ENCODE peak calls at places on chromosomes 6 and 20, in six cellular contexts. One of them, this sample, is unnamed.

GRCh38 chr6:5657684-5658429 is 348.9 kb downstream of the NRN1 start:
- DNase-seq in kidney: no peak
- DNase-seq in pancreas: no peak
- DNase-seq in left lung: no peak
- DNase-seq in cardiac muscle cell: no peak
- DNase-seq in adrenal gland: no peak
- DNase-seq in this sample: no peak

GRCh38 chr6:82924799-82925535 is 140.7 kb downstream of the UBE3D start:
- DNase-seq in kidney: no peak
- DNase-seq in cardiac muscle cell: no peak
- DNase-seq in adrenal gland: no peak
- DNase-seq in left lung: no peak
- DNase-seq in pancreas: no peak
- DNase-seq in this sample: no peak

GRCh38 chr6:46990031-46990644 is 52.0 kb downstream of the ADGRF1 start:
- DNase-seq in adrenal gland: no peak
- DNase-seq in left lung: peak; percentile 10
- DNase-seq in kidney: no peak
- DNase-seq in pancreas: no peak
- DNase-seq in cardiac muscle cell: no peak
- DNase-seq in this sample: no peak

GRCh38 chr6:79515436-79515835 is 21.8 kb downstream of the LCA5 start:
- DNase-seq in kidney: no peak
- DNase-seq in left lung: no peak
- DNase-seq in cardiac muscle cell: no peak
- DNase-seq in pancreas: no peak
- DNase-seq in adrenal gland: no peak
- DNase-seq in this sample: no peak

GRCh38 chr20:57264151-57264792 is 2.2 kb downstream of the BMP7 start:
- DNase-seq in pancreas: peak; percentile 38
- DNase-seq in kidney: no peak
- DNase-seq in left lung: no peak
- DNase-seq in cardiac muscle cell: peak; percentile 60
- DNase-seq in adrenal gland: no peak
- DNase-seq in this sample: no peak

GRCh38 chr6:27478706-27479318 is 5.9 kb upstream of the ZNF184 start:
- DNase-seq in cardiac muscle cell: peak; percentile 76
- DNase-seq in kidney: peak; percentile 94
- DNase-seq in left lung: peak; percentile 80
- DNase-seq in pancreas: peak; percentile 91
- DNase-seq in adrenal gland: peak; percentile 95
- DNase-seq in this sample: peak; percentile 23

GRCh38 chr20:17661121-17661744 is 20.8 kb downstream of the RRBP1 start:
- DNase-seq in kidney: peak; percentile 10
- DNase-seq in adrenal gland: peak; percentile 18
- DNase-seq in left lung: no peak
- DNase-seq in pancreas: peak; percentile 16
- DNase-seq in cardiac muscle cell: no peak
- DNase-seq in this sample: no peak

GRCh38 chr20:58568441-58568931 is 53.3 kb upstream of the APCDD1L start:
- DNase-seq in kidney: no peak
- DNase-seq in cardiac muscle cell: no peak
- DNase-seq in pancreas: no peak
- DNase-seq in left lung: peak; percentile 75
- DNase-seq in adrenal gland: no peak
- DNase-seq in this sample: no peak

GRCh38 chr6:5541751-5542432 is 280.6 kb downstream of the FARS2 start:
- DNase-seq in cardiac muscle cell: no peak
- DNase-seq in adrenal gland: peak; percentile 29
- DNase-seq in left lung: no peak
- DNase-seq in kidney: no peak
- DNase-seq in pancreas: no peak
- DNase-seq in this sample: no peak

GRCh38 chr6:113364781-113365545 is 492.2 kb upstream of the MARCKS start:
- DNase-seq in cardiac muscle cell: no peak
- DNase-seq in adrenal gland: no peak
- DNase-seq in pancreas: no peak
- DNase-seq in left lung: no peak
- DNase-seq in kidney: no peak
- DNase-seq in this sample: no peak

GRCh38 chr20:59665656-59666555 is 61.6 kb downstream of the PHACTR3 start:
- DNase-seq in left lung: no peak
- DNase-seq in kidney: no peak
- DNase-seq in adrenal gland: no peak
- DNase-seq in cardiac muscle cell: no peak
- DNase-seq in pancreas: no peak
- DNase-seq in this sample: no peak

GRCh38 chr6:17580518-17581048 is 19.5 kb upstream of the FAM8A1 start:
- DNase-seq in kidney: peak; percentile 76
- DNase-seq in pancreas: peak; percentile 60
- DNase-seq in cardiac muscle cell: peak; percentile 0
- DNase-seq in adrenal gland: peak; percentile 48
- DNase-seq in left lung: peak; percentile 85
- DNase-seq in this sample: peak; percentile 15

GRCh38 chr6:43368517-43369160 is 808 bp downstream of the ZNF318 start:
- DNase-seq in adrenal gland: peak; percentile 55
- DNase-seq in cardiac muscle cell: peak; percentile 78
- DNase-seq in kidney: peak; percentile 86
- DNase-seq in left lung: peak; percentile 86
- DNase-seq in pancreas: peak; percentile 47
- DNase-seq in this sample: no peak

GRCh38 chr6:148596886-148597455 is 149.9 kb upstream of the UST start:
- DNase-seq in pancreas: no peak
- DNase-seq in left lung: no peak
- DNase-seq in cardiac muscle cell: no peak
- DNase-seq in adrenal gland: no peak
- DNase-seq in kidney: no peak
- DNase-seq in this sample: no peak

GRCh38 chr20:19207541-19207940 is 4.9 kb upstream of the SLC24A3 start:
- DNase-seq in adrenal gland: no peak
- DNase-seq in kidney: no peak
- DNase-seq in cardiac muscle cell: no peak
- DNase-seq in left lung: no peak
- DNase-seq in pancreas: no peak
- DNase-seq in this sample: no peak

GRCh38 chr6:161940519-161940918 is 666.7 kb upstream of the AGPAT4 start:
- DNase-seq in adrenal gland: no peak
- DNase-seq in cardiac muscle cell: no peak
- DNase-seq in kidney: no peak
- DNase-seq in left lung: no peak
- DNase-seq in pancreas: no peak
- DNase-seq in this sample: no peak

GRCh38 chr6:46626976-46627375 is 25.6 kb downstream of the CYP39A1 start:
- DNase-seq in left lung: no peak
- DNase-seq in cardiac muscle cell: no peak
- DNase-seq in kidney: no peak
- DNase-seq in pancreas: no peak
- DNase-seq in adrenal gland: no peak
- DNase-seq in this sample: no peak

GRCh38 chr6:107543088-107543487 is 53.2 kb downstream of the SOBP start:
- DNase-seq in cardiac muscle cell: no peak
- DNase-seq in pancreas: no peak
- DNase-seq in left lung: no peak
- DNase-seq in kidney: no peak
- DNase-seq in adrenal gland: no peak
- DNase-seq in this sample: no peak

GRCh38 chr6:41713650-41714291 is 21.6 kb downstream of the TFEB start:
- DNase-seq in kidney: peak; percentile 81
- DNase-seq in pancreas: no peak
- DNase-seq in left lung: peak; percentile 46
- DNase-seq in adrenal gland: peak; percentile 60
- DNase-seq in cardiac muscle cell: no peak
- DNase-seq in this sample: no peak

GRCh38 chr6:125944434-125944816 is 12.1 kb upstream of the HINT3 start:
- DNase-seq in cardiac muscle cell: no peak
- DNase-seq in pancreas: peak; percentile 74
- DNase-seq in kidney: peak; percentile 83
- DNase-seq in adrenal gland: peak; percentile 78
- DNase-seq in left lung: no peak
- DNase-seq in this sample: no peak

GRCh38 chr6:6758915-6759654 is 170.6 kb downstream of the LY86 start:
- DNase-seq in left lung: no peak
- DNase-seq in kidney: no peak
- DNase-seq in adrenal gland: peak; percentile 69
- DNase-seq in cardiac muscle cell: peak; percentile 75
- DNase-seq in pancreas: peak; percentile 73
- DNase-seq in this sample: peak; percentile 16

GRCh38 chr6:137630666-137631065 is 136.5 kb upstream of the OLIG3 start:
- DNase-seq in pancreas: no peak
- DNase-seq in kidney: no peak
- DNase-seq in left lung: no peak
- DNase-seq in adrenal gland: no peak
- DNase-seq in cardiac muscle cell: no peak
- DNase-seq in this sample: no peak
- H3K27ac ChIP-seq in pancreas: no peak overlapping the region
- H3K27ac ChIP-seq in kidney: no peak overlapping the region
- H3K27ac ChIP-seq in left lung: no peak overlapping the region
- H3K27ac ChIP-seq in adrenal gland: no peak overlapping the region
- H3K27ac ChIP-seq in cardiac muscle cell: no peak overlapping the region
- H3K27ac ChIP-seq in this sample: no peak overlapping the region

DNA sequence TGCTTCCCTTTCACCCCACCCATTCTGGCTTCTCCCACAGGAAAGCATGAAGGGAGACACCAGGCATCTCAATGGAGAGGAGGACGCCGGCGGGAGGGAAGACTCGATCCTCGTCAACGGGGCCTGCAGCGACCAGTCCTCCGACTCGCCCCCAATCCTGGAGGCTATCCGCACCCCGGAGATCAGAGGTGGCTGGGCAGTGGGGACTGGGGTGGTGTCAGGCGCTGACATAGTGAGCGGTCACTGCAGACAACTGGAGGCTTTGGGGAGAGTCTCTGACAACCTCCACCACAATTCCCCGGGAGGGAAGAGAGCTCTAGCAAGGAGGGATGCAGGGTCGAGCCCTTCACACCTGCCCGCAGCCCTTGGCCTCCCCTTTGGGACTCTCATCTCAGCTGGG is 18.1 kb downstream of the DNMT3B start:
- DNase-seq in left lung: no peak
- DNase-seq in pancreas: no peak
- DNase-seq in kidney: no peak
- DNase-seq in adrenal gland: no peak
- DNase-seq in cardiac muscle cell: no peak
- DNase-seq in this sample: no peak
- H3K27ac ChIP-seq in left lung: no peak overlapping the region
- H3K27ac ChIP-seq in pancreas: no peak overlapping the region
- H3K27ac ChIP-seq in kidney: no peak overlapping the region
- H3K27ac ChIP-seq in adrenal gland: no peak overlapping the region
- H3K27ac ChIP-seq in cardiac muscle cell: no peak overlapping the region
- H3K27ac ChIP-seq in this sample: no peak overlapping the region

GRCh38 chr6:151092561-151092960 is 147.2 kb upstream of the AKAP12 start:
- DNase-seq in adrenal gland: no peak
- DNase-seq in pancreas: no peak
- DNase-seq in left lung: no peak
- DNase-seq in cardiac muscle cell: no peak
- DNase-seq in kidney: no peak
- DNase-seq in this sample: no peak

GRCh38 chr6:151096255-151096612 is 143.5 kb upstream of the AKAP12 start:
- DNase-seq in left lung: no peak
- DNase-seq in pancreas: no peak
- DNase-seq in cardiac muscle cell: no peak
- DNase-seq in kidney: no peak
- DNase-seq in adrenal gland: no peak
- DNase-seq in this sample: no peak

GRCh38 chr6:151091571-151091970 is 148.2 kb upstream of the AKAP12 start:
- DNase-seq in adrenal gland: no peak
- DNase-seq in cardiac muscle cell: no peak
- DNase-seq in kidney: no peak
- DNase-seq in left lung: no peak
- DNase-seq in pancreas: no peak
- DNase-seq in this sample: no peak

GRCh38 chr6:151095538-151096254 is 144.1 kb upstream of the AKAP12 start:
- DNase-seq in adrenal gland: no peak
- DNase-seq in pancreas: no peak
- DNase-seq in left lung: no peak
- DNase-seq in kidney: no peak
- DNase-seq in cardiac muscle cell: no peak
- DNase-seq in this sample: no peak

GRCh38 chr6:151093706-151094105 is 146.1 kb upstream of the AKAP12 start:
- DNase-seq in adrenal gland: no peak
- DNase-seq in kidney: no peak
- DNase-seq in cardiac muscle cell: no peak
- DNase-seq in pancreas: no peak
- DNase-seq in left lung: no peak
- DNase-seq in this sample: no peak
- H3K27ac ChIP-seq in adrenal gland: no peak overlapping the region
- H3K27ac ChIP-seq in kidney: no peak overlapping the region
- H3K27ac ChIP-seq in cardiac muscle cell: no peak overlapping the region
- H3K27ac ChIP-seq in pancreas: no peak overlapping the region
- H3K27ac ChIP-seq in left lung: no peak overlapping the region
- H3K27ac ChIP-seq in this sample: no peak overlapping the region

DNA sequence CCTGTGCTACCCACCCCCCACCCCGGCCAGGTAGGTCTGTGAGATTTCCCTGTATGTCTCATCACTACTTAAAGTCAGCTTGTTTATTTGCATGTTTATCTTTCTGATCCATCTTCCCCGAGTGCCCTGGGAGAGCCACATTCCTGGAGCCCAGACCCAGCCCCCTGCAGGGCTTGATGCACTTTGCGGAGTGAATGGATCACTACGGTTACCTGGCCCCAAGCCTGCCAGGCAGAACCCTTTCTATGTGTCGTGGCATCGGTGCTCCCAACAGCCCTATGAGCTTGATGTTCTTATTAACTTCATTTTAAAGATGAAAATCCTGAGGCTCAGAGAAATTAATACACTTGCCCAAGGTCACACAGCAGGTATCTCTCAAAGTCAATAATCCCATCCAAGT is 13.6 kb upstream of the SLCO4A1 start:
- DNase-seq in left lung: peak; percentile 32
- DNase-seq in cardiac muscle cell: no peak
- DNase-seq in pancreas: no peak
- DNase-seq in adrenal gland: no peak
- DNase-seq in kidney: no peak
- DNase-seq in this sample: no peak
- H3K27ac ChIP-seq in left lung: no peak overlapping the region
- H3K27ac ChIP-seq in cardiac muscle cell: no peak overlapping the region
- H3K27ac ChIP-seq in pancreas: no peak overlapping the region
- H3K27ac ChIP-seq in adrenal gland: no peak overlapping the region
- H3K27ac ChIP-seq in kidney: peak overlapping the region; percentile 59
- H3K27ac ChIP-seq in this sample: no peak overlapping the region

DNA sequence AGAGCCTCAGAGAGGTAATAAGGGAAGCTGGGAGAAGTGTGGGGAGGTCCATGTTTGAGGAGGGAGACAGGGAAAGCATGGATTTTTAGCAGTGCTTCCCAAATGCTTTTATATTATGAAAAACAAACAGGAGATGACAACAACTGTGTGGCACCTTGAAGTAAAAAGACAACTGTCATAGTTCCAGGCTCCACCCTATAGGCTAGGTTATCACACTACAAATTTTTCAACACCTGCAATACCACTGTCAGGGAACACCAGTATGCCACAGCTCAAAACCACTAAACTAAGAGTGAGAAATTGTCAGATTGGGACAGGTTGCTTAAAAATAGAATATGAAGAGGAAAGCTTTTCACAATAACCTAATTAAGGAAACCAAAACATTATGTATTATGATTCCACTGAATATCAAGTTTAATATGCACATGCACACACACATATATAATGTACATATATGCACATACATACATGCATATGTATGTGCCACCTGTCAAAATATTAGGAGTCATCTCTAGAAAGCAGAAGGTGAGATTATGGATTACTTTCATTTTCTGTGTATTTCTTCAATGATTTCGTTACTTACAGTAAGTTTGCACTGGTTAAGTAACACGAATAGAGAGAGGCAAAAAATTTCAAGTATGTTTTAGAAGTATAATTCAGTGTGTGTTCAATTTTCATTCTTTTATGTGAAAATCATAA is 261.2 kb downstream of the PTPRK start:
- DNase-seq in cardiac muscle cell: no peak
- DNase-seq in kidney: no peak
- DNase-seq in pancreas: no peak
- DNase-seq in adrenal gland: no peak
- DNase-seq in left lung: no peak
- DNase-seq in this sample: no peak
- H3K27ac ChIP-seq in cardiac muscle cell: no peak overlapping the region
- H3K27ac ChIP-seq in kidney: no peak overlapping the region
- H3K27ac ChIP-seq in pancreas: no peak overlapping the region
- H3K27ac ChIP-seq in adrenal gland: no peak overlapping the region
- H3K27ac ChIP-seq in left lung: no peak overlapping the region
- H3K27ac ChIP-seq in this sample: no peak overlapping the region

This sample was measured in caudate nucleus.